ENCODE peak calls at places on chromosomes 11 and 22, in four cellular contexts. T is EH; M is WERI-Rb-1; V is activated CD4-positive, alpha-beta memory T cell treated with anti-CD3 and anti-CD28 coated beads for 36 hours. I is an unnamed sample.

GRCh38 chr22:19036523-19037273 is 85.5 kb downstream of the DGCR2 start:
- DNase-seq in V (no peak), T (peak), M (peak), I (peak)

GRCh38 chr22:39296981-39297489 is 22.4 kb downstream of the RPL3 start:
- DNase-seq in M (no peak), V (no peak), T (no peak), I (no peak)

GRCh38 chr11:110774138-110775014 is 62.1 kb upstream of the ARHGAP20 start:
- DNase-seq in T (peak), M (no peak), V (no peak), I (no peak)

GRCh38 chr22:17120711-17121234 is 387 bp downstream of the TMEM121B start:
- DNase-seq in V (peak), M (peak), T (no peak), I (peak)

GRCh38 chr11:126990716-126991480 is 9.7 kb downstream of the KIRREL3 start:
- DNase-seq in M (peak), V (no peak), T (peak), I (no peak)

GRCh38 chr22:23608583-23608982 is 23.5 kb downstream of the DRICH1 start:
- DNase-seq in V (no peak), M (peak), T (peak), I (no peak)

GRCh38 chr11:6229911-6230310 is 4.5 kb downstream of the FHIP1B start:
- DNase-seq in M (no peak), V (peak), T (no peak), I (no peak)

GRCh38 chr11:110711776-110712642 is at the start of gene ARHGAP20:
- DNase-seq in T (peak), M (peak), V (peak), I (peak)

GRCh38 chr11:10920205-10920604 is 62.4 kb upstream of the ZBED5 start:
- DNase-seq in V (no peak), T (peak), M (peak), I (no peak)

GRCh38 chr11:34145073-34145472 is 39.6 kb downstream of the NAT10 start:
- DNase-seq in T (no peak), V (no peak), M (no peak), I (peak)

I was measured in activated effector memory CD4-positive, alpha-beta T cell treated with anti-CD3 and anti-CD28 coated beads, Interleukin-2, amount 50 U/mL, for 16 hours.